ENCODE peak calls at places on chromosome X, in seven cellular contexts. One of them, this sample, is unnamed.

GRCh38 chrX:134684956-134685355 is 26.7 kb upstream of the PLAC1 start:
- DNase-seq in neuronal stem cell: no peak
- DNase-seq in iPS DF 6.9: no peak
- DNase-seq in uterus: no peak
- DNase-seq in CD8-positive, alpha-beta T cell: no peak
- DNase-seq in CD8-positive, alpha-beta memory T cell: no peak
- DNase-seq in OCI-LY7: no peak
- DNase-seq in this sample: no peak

GRCh38 chrX:106898462-106898861 is 4.7 kb downstream of the RIPPLY1 start:
- DNase-seq in neuronal stem cell: peak; percentile 40
- DNase-seq in iPS DF 6.9: no peak
- DNase-seq in uterus: no peak
- DNase-seq in CD8-positive, alpha-beta T cell: no peak
- DNase-seq in CD8-positive, alpha-beta memory T cell: no peak
- DNase-seq in OCI-LY7: peak; percentile 53
- DNase-seq in this sample: no peak

GRCh38 chrX:130109429-130110378 is 593 bp downstream of the ELF4 start:
- DNase-seq in neuronal stem cell: no peak
- DNase-seq in iPS DF 6.9: no peak
- DNase-seq in uterus: no peak
- DNase-seq in CD8-positive, alpha-beta T cell: no peak
- DNase-seq in CD8-positive, alpha-beta memory T cell: no peak
- DNase-seq in OCI-LY7: peak; percentile 35
- DNase-seq in this sample: peak; percentile 70

GRCh38 chrX:1425381-1425780 is 27.3 kb downstream of the ASMTL start:
- DNase-seq in neuronal stem cell: no peak
- DNase-seq in iPS DF 6.9: no peak
- DNase-seq in uterus: no peak
- DNase-seq in CD8-positive, alpha-beta T cell: no peak
- DNase-seq in CD8-positive, alpha-beta memory T cell: no peak
- DNase-seq in OCI-LY7: no peak
- DNase-seq in this sample: no peak

GRCh38 chrX:9942086-9942485 is 25.1 kb upstream of the CLDN34 start:
- DNase-seq in neuronal stem cell: no peak
- DNase-seq in iPS DF 6.9: no peak
- DNase-seq in uterus: no peak
- DNase-seq in CD8-positive, alpha-beta T cell: peak; percentile 28
- DNase-seq in CD8-positive, alpha-beta memory T cell: peak; percentile 46
- DNase-seq in OCI-LY7: no peak
- DNase-seq in this sample: no peak

GRCh38 chrX:386239-386767 is 404 bp downstream of the PPP2R3B start:
- DNase-seq in neuronal stem cell: no peak
- DNase-seq in iPS DF 6.9: no peak
- DNase-seq in uterus: no peak
- DNase-seq in CD8-positive, alpha-beta T cell: peak; percentile 53
- DNase-seq in CD8-positive, alpha-beta memory T cell: no peak
- DNase-seq in OCI-LY7: peak; percentile 57
- DNase-seq in this sample: peak; percentile 19

GRCh38 chrX:128816919-128817318 is 706.4 kb downstream of the SMARCA1 start:
- DNase-seq in neuronal stem cell: no peak
- DNase-seq in iPS DF 6.9: peak; percentile 7
- DNase-seq in uterus: no peak
- DNase-seq in CD8-positive, alpha-beta T cell: no peak
- DNase-seq in CD8-positive, alpha-beta memory T cell: no peak
- DNase-seq in OCI-LY7: peak; percentile 15
- DNase-seq in this sample: no peak

GRCh38 chrX:10755477-10756334 is 135.3 kb upstream of the MID1 start:
- DNase-seq in neuronal stem cell: peak; percentile 43
- DNase-seq in iPS DF 6.9: peak; percentile 50
- DNase-seq in uterus: peak; percentile 24
- DNase-seq in CD8-positive, alpha-beta T cell: no peak
- DNase-seq in CD8-positive, alpha-beta memory T cell: no peak
- DNase-seq in OCI-LY7: no peak
- DNase-seq in this sample: no peak

GRCh38 chrX:115058276-115058675 is 40.9 kb upstream of the IL13RA2 start:
- DNase-seq in neuronal stem cell: no peak
- DNase-seq in iPS DF 6.9: no peak
- DNase-seq in uterus: no peak
- DNase-seq in CD8-positive, alpha-beta T cell: no peak
- DNase-seq in CD8-positive, alpha-beta memory T cell: no peak
- DNase-seq in OCI-LY7: no peak
- DNase-seq in this sample: no peak

GRCh38 chrX:41971346-41971745 is 48.0 kb upstream of the CASK start:
- DNase-seq in neuronal stem cell: no peak
- DNase-seq in iPS DF 6.9: no peak
- DNase-seq in uterus: no peak
- DNase-seq in CD8-positive, alpha-beta T cell: no peak
- DNase-seq in CD8-positive, alpha-beta memory T cell: no peak
- DNase-seq in OCI-LY7: no peak
- DNase-seq in this sample: no peak

GRCh38 chrX:3697701-3698279 is 15.7 kb downstream of the PRKX start:
- DNase-seq in neuronal stem cell: peak; percentile 33
- DNase-seq in iPS DF 6.9: no peak
- DNase-seq in uterus: no peak
- DNase-seq in CD8-positive, alpha-beta T cell: no peak
- DNase-seq in CD8-positive, alpha-beta memory T cell: no peak
- DNase-seq in OCI-LY7: no peak
- DNase-seq in this sample: no peak

GRCh38 chrX:31392541-31392940 is 320.7 kb upstream of the FTHL17 start:
- DNase-seq in neuronal stem cell: no peak
- DNase-seq in iPS DF 6.9: no peak
- DNase-seq in uterus: no peak
- DNase-seq in CD8-positive, alpha-beta T cell: no peak
- DNase-seq in CD8-positive, alpha-beta memory T cell: no peak
- DNase-seq in OCI-LY7: no peak
- DNase-seq in this sample: no peak

GRCh38 chrX:70042399-70043371 is 7.1 kb downstream of the AWAT2 start:
- DNase-seq in neuronal stem cell: no peak
- DNase-seq in iPS DF 6.9: no peak
- DNase-seq in uterus: no peak
- DNase-seq in CD8-positive, alpha-beta T cell: no peak
- DNase-seq in CD8-positive, alpha-beta memory T cell: no peak
- DNase-seq in OCI-LY7: no peak
- DNase-seq in this sample: no peak

GRCh38 chrX:6968231-6968630 is 179.3 kb upstream of the STS start:
- DNase-seq in neuronal stem cell: no peak
- DNase-seq in iPS DF 6.9: no peak
- DNase-seq in uterus: no peak
- DNase-seq in CD8-positive, alpha-beta T cell: no peak
- DNase-seq in CD8-positive, alpha-beta memory T cell: no peak
- DNase-seq in OCI-LY7: no peak
- DNase-seq in this sample: no peak

GRCh38 chrX:65926095-65927019 is 113.5 kb downstream of the VSIG4 start:
- DNase-seq in neuronal stem cell: no peak
- DNase-seq in iPS DF 6.9: no peak
- DNase-seq in uterus: no peak
- DNase-seq in CD8-positive, alpha-beta T cell: peak; percentile 45
- DNase-seq in CD8-positive, alpha-beta memory T cell: peak; percentile 64
- DNase-seq in OCI-LY7: peak; percentile 17
- DNase-seq in this sample: no peak

GRCh38 chrX:49155243-49155899 is 7.2 kb upstream of the MAGIX start:
- DNase-seq in neuronal stem cell: peak; percentile 60
- DNase-seq in iPS DF 6.9: no peak
- DNase-seq in uterus: peak; percentile 46
- DNase-seq in CD8-positive, alpha-beta T cell: peak; percentile 34
- DNase-seq in CD8-positive, alpha-beta memory T cell: no peak
- DNase-seq in OCI-LY7: peak; percentile 72
- DNase-seq in this sample: no peak

GRCh38 chrX:72305286-72306084 is at the start of gene CITED1:
- DNase-seq in neuronal stem cell: peak; percentile 18
- DNase-seq in iPS DF 6.9: no peak
- DNase-seq in uterus: no peak
- DNase-seq in CD8-positive, alpha-beta T cell: no peak
- DNase-seq in CD8-positive, alpha-beta memory T cell: no peak
- DNase-seq in OCI-LY7: no peak
- DNase-seq in this sample: peak; percentile 35

GRCh38 chrX:51406688-51407519 is 74.3 kb downstream of the NUDT10 start:
- DNase-seq in neuronal stem cell: no peak
- DNase-seq in iPS DF 6.9: no peak
- DNase-seq in uterus: no peak
- DNase-seq in CD8-positive, alpha-beta T cell: no peak
- DNase-seq in CD8-positive, alpha-beta memory T cell: no peak
- DNase-seq in OCI-LY7: no peak
- DNase-seq in this sample: no peak

GRCh38 chrX:107710617-107711391 is 64.8 kb downstream of the TSC22D3 start:
- DNase-seq in neuronal stem cell: peak; percentile 36
- DNase-seq in iPS DF 6.9: no peak
- DNase-seq in uterus: peak; percentile 45
- DNase-seq in CD8-positive, alpha-beta T cell: peak; percentile 69
- DNase-seq in CD8-positive, alpha-beta memory T cell: peak; percentile 80
- DNase-seq in OCI-LY7: peak; percentile 73
- DNase-seq in this sample: peak; percentile 71

GRCh38 chrX:144730486-144730885 is 516.8 kb upstream of the SPANXN1 start:
- DNase-seq in neuronal stem cell: no peak
- DNase-seq in iPS DF 6.9: no peak
- DNase-seq in uterus: no peak
- DNase-seq in CD8-positive, alpha-beta T cell: no peak
- DNase-seq in CD8-positive, alpha-beta memory T cell: no peak
- DNase-seq in OCI-LY7: no peak
- DNase-seq in this sample: no peak

DNA sequence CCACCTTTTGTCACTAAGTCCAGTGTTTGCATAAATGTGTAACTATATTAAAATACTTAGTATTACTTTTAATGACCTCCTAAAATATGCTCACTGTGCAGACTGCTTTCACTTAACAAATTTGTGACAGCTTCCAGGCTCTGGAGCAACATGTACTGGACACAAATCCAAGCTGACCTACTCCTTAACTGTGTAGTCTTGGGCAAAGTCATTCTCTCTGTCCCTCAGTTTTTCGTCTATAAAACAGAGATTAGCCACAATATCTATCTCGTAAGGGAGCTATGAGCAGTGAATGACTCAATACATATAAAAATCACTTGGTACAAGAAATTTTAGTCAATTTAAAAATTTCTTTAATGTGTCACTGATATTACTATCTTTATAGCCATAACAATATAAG is 20.4 kb upstream of the RAB40A start:
- DNase-seq in neuronal stem cell: no peak
- DNase-seq in iPS DF 6.9: no peak
- DNase-seq in uterus: no peak
- DNase-seq in CD8-positive, alpha-beta T cell: no peak
- DNase-seq in CD8-positive, alpha-beta memory T cell: no peak
- DNase-seq in OCI-LY7: no peak
- DNase-seq in this sample: no peak
- H3K4me1 ChIP-seq in neuronal stem cell: no peaks in the 10 kb centered on the region
- H3K4me1 ChIP-seq in iPS DF 6.9: no peaks in the 10 kb centered on the region
- H3K4me1 ChIP-seq in uterus: no peaks in the 10 kb centered on the region
- H3K4me1 ChIP-seq in CD8-positive, alpha-beta T cell: no peaks in the 10 kb centered on the region
- H3K4me1 ChIP-seq in CD8-positive, alpha-beta memory T cell: no peaks in the 10 kb centered on the region
- H3K4me1 ChIP-seq in OCI-LY7: no peaks in the 10 kb centered on the region
- H3K4me1 ChIP-seq in this sample: peaks cover 14% of the 10 kb centered on the region

DNA sequence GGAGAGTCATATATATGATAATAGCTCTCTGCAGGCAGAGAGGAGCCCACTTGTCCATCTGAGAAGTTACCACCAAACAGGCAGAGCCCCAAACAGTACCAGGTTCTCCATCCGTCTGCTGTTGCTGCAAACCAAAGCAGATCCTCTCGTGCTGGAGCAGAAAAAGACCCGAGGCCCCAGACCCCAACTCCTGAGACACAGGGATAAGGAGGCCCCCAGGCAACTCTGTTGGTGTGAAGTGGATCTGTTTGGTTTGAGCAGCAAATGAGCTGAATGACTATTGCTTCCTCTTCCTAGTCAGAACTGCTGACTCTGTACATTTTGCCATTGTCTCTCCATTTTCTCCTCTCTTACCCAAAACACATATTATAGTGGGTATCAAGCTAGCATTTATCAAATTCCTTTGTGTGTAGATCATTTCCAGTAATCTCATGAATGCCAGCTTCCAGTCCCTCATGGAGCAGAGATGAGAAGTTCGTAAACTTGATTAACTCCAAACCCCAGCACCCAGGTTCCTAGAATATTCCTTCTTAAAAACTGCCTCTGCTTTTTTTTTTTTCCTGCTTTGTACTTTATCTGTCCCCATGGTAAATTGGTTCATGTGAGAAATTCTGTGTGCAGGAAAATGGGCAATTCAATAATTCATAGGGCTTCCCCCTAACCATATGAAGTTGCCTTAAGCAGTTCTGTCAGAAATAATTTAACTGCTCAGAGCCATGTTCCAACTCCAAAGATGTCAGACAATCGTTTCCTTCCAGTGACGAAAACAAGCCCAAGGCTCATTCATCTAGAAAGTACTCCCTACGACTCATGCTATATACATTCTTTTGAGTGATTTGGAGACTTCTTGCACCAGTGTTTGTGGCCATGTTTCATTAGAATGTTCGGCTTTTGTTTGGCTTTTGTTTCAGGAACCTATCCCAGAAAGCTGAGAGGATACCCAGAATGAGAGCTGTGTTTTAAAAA is 98.6 kb upstream of the ATXN3L start:
- DNase-seq in neuronal stem cell: no peak
- DNase-seq in iPS DF 6.9: no peak
- DNase-seq in uterus: no peak
- DNase-seq in CD8-positive, alpha-beta T cell: no peak
- DNase-seq in CD8-positive, alpha-beta memory T cell: no peak
- DNase-seq in OCI-LY7: no peak
- DNase-seq in this sample: no peak
- H3K4me1 ChIP-seq in neuronal stem cell: no peaks in the 10 kb centered on the region
- H3K4me1 ChIP-seq in iPS DF 6.9: no peaks in the 10 kb centered on the region
- H3K4me1 ChIP-seq in uterus: no peaks in the 10 kb centered on the region
- H3K4me1 ChIP-seq in CD8-positive, alpha-beta T cell: no peaks in the 10 kb centered on the region
- H3K4me1 ChIP-seq in CD8-positive, alpha-beta memory T cell: no peaks in the 10 kb centered on the region
- H3K4me1 ChIP-seq in OCI-LY7: peaks cover 11% of the 10 kb centered on the region
- H3K4me1 ChIP-seq in this sample: no peaks in the 10 kb centered on the region

GRCh38 chrX:154732421-154733071 is 18.3 kb downstream of the GAB3 start:
- DNase-seq in neuronal stem cell: no peak
- DNase-seq in iPS DF 6.9: no peak
- DNase-seq in uterus: no peak
- DNase-seq in CD8-positive, alpha-beta T cell: no peak
- DNase-seq in CD8-positive, alpha-beta memory T cell: no peak
- DNase-seq in OCI-LY7: no peak
- DNase-seq in this sample: no peak

GRCh38 chrX:154729439-154729838 is 21.4 kb downstream of the GAB3 start:
- DNase-seq in neuronal stem cell: no peak
- DNase-seq in iPS DF 6.9: no peak
- DNase-seq in uterus: no peak
- DNase-seq in CD8-positive, alpha-beta T cell: no peak
- DNase-seq in CD8-positive, alpha-beta memory T cell: no peak
- DNase-seq in OCI-LY7: no peak
- DNase-seq in this sample: no peak

GRCh38 chrX:154731881-154732280 is 19.0 kb downstream of the GAB3 start:
- DNase-seq in neuronal stem cell: no peak
- DNase-seq in iPS DF 6.9: no peak
- DNase-seq in uterus: no peak
- DNase-seq in CD8-positive, alpha-beta T cell: no peak
- DNase-seq in CD8-positive, alpha-beta memory T cell: peak; percentile 49
- DNase-seq in OCI-LY7: no peak
- DNase-seq in this sample: no peak

GRCh38 chrX:154730271-154730883 is 20.5 kb downstream of the GAB3 start:
- DNase-seq in neuronal stem cell: no peak
- DNase-seq in iPS DF 6.9: no peak
- DNase-seq in uterus: peak; percentile 40
- DNase-seq in CD8-positive, alpha-beta T cell: no peak
- DNase-seq in CD8-positive, alpha-beta memory T cell: no peak
- DNase-seq in OCI-LY7: no peak
- DNase-seq in this sample: peak; percentile 22

GRCh38 chrX:154731203-154731602 is 19.7 kb downstream of the GAB3 start:
- DNase-seq in neuronal stem cell: no peak
- DNase-seq in iPS DF 6.9: no peak
- DNase-seq in uterus: no peak
- DNase-seq in CD8-positive, alpha-beta T cell: peak; percentile 43
- DNase-seq in CD8-positive, alpha-beta memory T cell: peak; percentile 69
- DNase-seq in OCI-LY7: no peak
- DNase-seq in this sample: no peak
- H3K4me1 ChIP-seq in neuronal stem cell: no peaks in the 10 kb centered on the region
- H3K4me1 ChIP-seq in iPS DF 6.9: no peaks in the 10 kb centered on the region
- H3K4me1 ChIP-seq in uterus: peaks cover 4% of the 10 kb centered on the region
- H3K4me1 ChIP-seq in CD8-positive, alpha-beta T cell: peaks cover 74% of the 10 kb centered on the region
- H3K4me1 ChIP-seq in CD8-positive, alpha-beta memory T cell: peaks cover 69% of the 10 kb centered on the region
- H3K4me1 ChIP-seq in OCI-LY7: no peaks in the 10 kb centered on the region
- H3K4me1 ChIP-seq in this sample: peaks cover 4% of the 10 kb centered on the region

GRCh38 chrX:19839770-19840254 is 47.6 kb downstream of the SH3KBP1 start:
- DNase-seq in neuronal stem cell: no peak
- DNase-seq in iPS DF 6.9: no peak
- DNase-seq in uterus: no peak
- DNase-seq in CD8-positive, alpha-beta T cell: no peak
- DNase-seq in CD8-positive, alpha-beta memory T cell: no peak
- DNase-seq in OCI-LY7: peak; percentile 74
- DNase-seq in this sample: no peak
- H3K4me1 ChIP-seq in neuronal stem cell: peaks cover 2% of the 10 kb centered on the region
- H3K4me1 ChIP-seq in iPS DF 6.9: no peaks in the 10 kb centered on the region
- H3K4me1 ChIP-seq in uterus: no peaks in the 10 kb centered on the region
- H3K4me1 ChIP-seq in CD8-positive, alpha-beta T cell: peaks cover 28% of the 10 kb centered on the region
- H3K4me1 ChIP-seq in CD8-positive, alpha-beta memory T cell: peaks cover 34% of the 10 kb centered on the region
- H3K4me1 ChIP-seq in OCI-LY7: peaks cover 51% of the 10 kb centered on the region
- H3K4me1 ChIP-seq in this sample: no peaks in the 10 kb centered on the region

This sample was measured in ovary.